ENCODE peak calls at places on chromosomes 6 and 20, in seven cellular contexts. One of them, this sample, is unnamed.
A peak's percentile ranks its signal among the peaks of the same experiment; 100 is the strongest.

GRCh38 chr20:310645-311044 is 13.3 kb downstream of the ZCCHC3 start:
- DNase-seq in amniotic stem cell: no peak
- DNase-seq in EL: no peak
- DNase-seq in CD8-positive, alpha-beta T cell: no peak
- DNase-seq in BE2C: no peak
- DNase-seq in stimulated activated CD8-positive, alpha-beta memory T cell treated with anti-CD3 and anti-CD28 coated beads, Interleukin-7, amount 100 ng/mL, for 1 hour: no peak
- DNase-seq in dermis blood vessel endothelial cell: no peak
- DNase-seq in this sample: no peak

GRCh38 chr20:11210611-11211010 is 536.8 kb upstream of the JAG1 start:
- DNase-seq in EL: no peak
- DNase-seq in BE2C: no peak
- DNase-seq in amniotic stem cell: no peak
- DNase-seq in dermis blood vessel endothelial cell: no peak
- DNase-seq in stimulated activated CD8-positive, alpha-beta memory T cell treated with anti-CD3 and anti-CD28 coated beads, Interleukin-7, amount 100 ng/mL, for 1 hour: no peak
- DNase-seq in CD8-positive, alpha-beta T cell: no peak
- DNase-seq in this sample: no peak

GRCh38 chr6:137892271-137892708 is 25.2 kb downstream of the TNFAIP3 start:
- DNase-seq in BE2C: no peak
- DNase-seq in stimulated activated CD8-positive, alpha-beta memory T cell treated with anti-CD3 and anti-CD28 coated beads, Interleukin-7, amount 100 ng/mL, for 1 hour: no peak
- DNase-seq in amniotic stem cell: no peak
- DNase-seq in EL: peak; percentile 69
- DNase-seq in CD8-positive, alpha-beta T cell: no peak
- DNase-seq in dermis blood vessel endothelial cell: no peak
- DNase-seq in this sample: no peak

GRCh38 chr6:113540491-113540890 is 316.7 kb upstream of the MARCKS start:
- DNase-seq in stimulated activated CD8-positive, alpha-beta memory T cell treated with anti-CD3 and anti-CD28 coated beads, Interleukin-7, amount 100 ng/mL, for 1 hour: no peak
- DNase-seq in BE2C: no peak
- DNase-seq in amniotic stem cell: no peak
- DNase-seq in CD8-positive, alpha-beta T cell: no peak
- DNase-seq in dermis blood vessel endothelial cell: no peak
- DNase-seq in EL: peak; percentile 54
- DNase-seq in this sample: no peak

GRCh38 chr6:89797317-89797716 is 22.3 kb downstream of the MDN1 start:
- DNase-seq in dermis blood vessel endothelial cell: no peak
- DNase-seq in EL: peak; percentile 21
- DNase-seq in CD8-positive, alpha-beta T cell: no peak
- DNase-seq in amniotic stem cell: no peak
- DNase-seq in stimulated activated CD8-positive, alpha-beta memory T cell treated with anti-CD3 and anti-CD28 coated beads, Interleukin-7, amount 100 ng/mL, for 1 hour: no peak
- DNase-seq in BE2C: no peak
- DNase-seq in this sample: no peak

GRCh38 chr20:438581-439469 is 23.5 kb downstream of the TBC1D20 start:
- DNase-seq in EL: no peak
- DNase-seq in stimulated activated CD8-positive, alpha-beta memory T cell treated with anti-CD3 and anti-CD28 coated beads, Interleukin-7, amount 100 ng/mL, for 1 hour: no peak
- DNase-seq in amniotic stem cell: no peak
- DNase-seq in dermis blood vessel endothelial cell: peak; percentile 53
- DNase-seq in CD8-positive, alpha-beta T cell: peak; percentile 76
- DNase-seq in BE2C: no peak
- DNase-seq in this sample: no peak

GRCh38 chr6:3094815-3095214 is 23.7 kb upstream of the BPHL start:
- DNase-seq in amniotic stem cell: no peak
- DNase-seq in EL: no peak
- DNase-seq in BE2C: no peak
- DNase-seq in CD8-positive, alpha-beta T cell: no peak
- DNase-seq in stimulated activated CD8-positive, alpha-beta memory T cell treated with anti-CD3 and anti-CD28 coated beads, Interleukin-7, amount 100 ng/mL, for 1 hour: no peak
- DNase-seq in dermis blood vessel endothelial cell: no peak
- DNase-seq in this sample: no peak

GRCh38 chr20:45041464-45042337 is 59.2 kb downstream of the KCNS1 start:
- DNase-seq in stimulated activated CD8-positive, alpha-beta memory T cell treated with anti-CD3 and anti-CD28 coated beads, Interleukin-7, amount 100 ng/mL, for 1 hour: no peak
- DNase-seq in BE2C: no peak
- DNase-seq in dermis blood vessel endothelial cell: peak; percentile 89
- DNase-seq in CD8-positive, alpha-beta T cell: no peak
- DNase-seq in amniotic stem cell: peak; percentile 31
- DNase-seq in EL: peak; percentile 73
- DNase-seq in this sample: no peak

GRCh38 chr20:48380661-48381060 is 447.1 kb downstream of the PREX1 start:
- DNase-seq in CD8-positive, alpha-beta T cell: no peak
- DNase-seq in dermis blood vessel endothelial cell: no peak
- DNase-seq in EL: no peak
- DNase-seq in BE2C: no peak
- DNase-seq in stimulated activated CD8-positive, alpha-beta memory T cell treated with anti-CD3 and anti-CD28 coated beads, Interleukin-7, amount 100 ng/mL, for 1 hour: no peak
- DNase-seq in amniotic stem cell: no peak
- DNase-seq in this sample: no peak

GRCh38 chr6:155013457-155013876 is 18.4 kb downstream of the TIAM2 start:
- DNase-seq in EL: no peak
- DNase-seq in dermis blood vessel endothelial cell: peak; percentile 91
- DNase-seq in BE2C: peak; percentile 79
- DNase-seq in amniotic stem cell: no peak
- DNase-seq in CD8-positive, alpha-beta T cell: no peak
- DNase-seq in stimulated activated CD8-positive, alpha-beta memory T cell treated with anti-CD3 and anti-CD28 coated beads, Interleukin-7, amount 100 ng/mL, for 1 hour: no peak
- DNase-seq in this sample: no peak

GRCh38 chr6:121917263-121917829 is 481.9 kb downstream of the GJA1 start:
- DNase-seq in EL: no peak
- DNase-seq in stimulated activated CD8-positive, alpha-beta memory T cell treated with anti-CD3 and anti-CD28 coated beads, Interleukin-7, amount 100 ng/mL, for 1 hour: no peak
- DNase-seq in BE2C: no peak
- DNase-seq in CD8-positive, alpha-beta T cell: no peak
- DNase-seq in amniotic stem cell: no peak
- DNase-seq in dermis blood vessel endothelial cell: no peak
- DNase-seq in this sample: no peak

GRCh38 chr6:31452859-31453258 is 45.1 kb upstream of the MICB start:
- DNase-seq in dermis blood vessel endothelial cell: no peak
- DNase-seq in BE2C: no peak
- DNase-seq in EL: no peak
- DNase-seq in CD8-positive, alpha-beta T cell: no peak
- DNase-seq in stimulated activated CD8-positive, alpha-beta memory T cell treated with anti-CD3 and anti-CD28 coated beads, Interleukin-7, amount 100 ng/mL, for 1 hour: no peak
- DNase-seq in amniotic stem cell: no peak
- DNase-seq in this sample: no peak

GRCh38 chr20:1871807-1872455 is 23.3 kb upstream of the SIRPA start:
- DNase-seq in dermis blood vessel endothelial cell: no peak
- DNase-seq in stimulated activated CD8-positive, alpha-beta memory T cell treated with anti-CD3 and anti-CD28 coated beads, Interleukin-7, amount 100 ng/mL, for 1 hour: no peak
- DNase-seq in EL: no peak
- DNase-seq in CD8-positive, alpha-beta T cell: no peak
- DNase-seq in amniotic stem cell: no peak
- DNase-seq in BE2C: no peak
- DNase-seq in this sample: no peak

GRCh38 chr20:2816583-2817340 is 598 bp downstream of the TMEM239 start:
- DNase-seq in stimulated activated CD8-positive, alpha-beta memory T cell treated with anti-CD3 and anti-CD28 coated beads, Interleukin-7, amount 100 ng/mL, for 1 hour: no peak
- DNase-seq in BE2C: no peak
- DNase-seq in amniotic stem cell: no peak
- DNase-seq in EL: no peak
- DNase-seq in dermis blood vessel endothelial cell: no peak
- DNase-seq in CD8-positive, alpha-beta T cell: peak; percentile 47
- DNase-seq in this sample: no peak

GRCh38 chr6:107576852-107577251 is 86.9 kb downstream of the SOBP start:
- DNase-seq in CD8-positive, alpha-beta T cell: no peak
- DNase-seq in amniotic stem cell: no peak
- DNase-seq in BE2C: no peak
- DNase-seq in EL: peak; percentile 68
- DNase-seq in stimulated activated CD8-positive, alpha-beta memory T cell treated with anti-CD3 and anti-CD28 coated beads, Interleukin-7, amount 100 ng/mL, for 1 hour: no peak
- DNase-seq in dermis blood vessel endothelial cell: peak; percentile 29
- DNase-seq in this sample: no peak

GRCh38 chr20:61185181-61185580 is 66.9 kb upstream of the CDH4 start:
- DNase-seq in amniotic stem cell: no peak
- DNase-seq in stimulated activated CD8-positive, alpha-beta memory T cell treated with anti-CD3 and anti-CD28 coated beads, Interleukin-7, amount 100 ng/mL, for 1 hour: no peak
- DNase-seq in BE2C: no peak
- DNase-seq in EL: peak; percentile 42
- DNase-seq in dermis blood vessel endothelial cell: no peak
- DNase-seq in CD8-positive, alpha-beta T cell: no peak
- DNase-seq in this sample: no peak

GRCh38 chr6:50724381-50725124 is 11.2 kb downstream of the TFAP2D start:
- DNase-seq in EL: no peak
- DNase-seq in BE2C: peak; percentile 15
- DNase-seq in dermis blood vessel endothelial cell: no peak
- DNase-seq in stimulated activated CD8-positive, alpha-beta memory T cell treated with anti-CD3 and anti-CD28 coated beads, Interleukin-7, amount 100 ng/mL, for 1 hour: no peak
- DNase-seq in amniotic stem cell: no peak
- DNase-seq in CD8-positive, alpha-beta T cell: no peak
- DNase-seq in this sample: no peak

GRCh38 chr20:47818996-47819609 is 33.8 kb upstream of the SULF2 start:
- DNase-seq in CD8-positive, alpha-beta T cell: no peak
- DNase-seq in amniotic stem cell: no peak
- DNase-seq in BE2C: no peak
- DNase-seq in stimulated activated CD8-positive, alpha-beta memory T cell treated with anti-CD3 and anti-CD28 coated beads, Interleukin-7, amount 100 ng/mL, for 1 hour: no peak
- DNase-seq in EL: no peak
- DNase-seq in dermis blood vessel endothelial cell: no peak
- DNase-seq in this sample: no peak

GRCh38 chr6:33854572-33855030 is 50.8 kb upstream of the MLN start:
- DNase-seq in CD8-positive, alpha-beta T cell: no peak
- DNase-seq in stimulated activated CD8-positive, alpha-beta memory T cell treated with anti-CD3 and anti-CD28 coated beads, Interleukin-7, amount 100 ng/mL, for 1 hour: no peak
- DNase-seq in BE2C: no peak
- DNase-seq in dermis blood vessel endothelial cell: no peak
- DNase-seq in amniotic stem cell: no peak
- DNase-seq in EL: no peak
- DNase-seq in this sample: no peak

GRCh38 chr6:10643214-10643641 is 51.2 kb downstream of the C6orf52 start:
- DNase-seq in BE2C: no peak
- DNase-seq in amniotic stem cell: no peak
- DNase-seq in dermis blood vessel endothelial cell: no peak
- DNase-seq in EL: no peak
- DNase-seq in stimulated activated CD8-positive, alpha-beta memory T cell treated with anti-CD3 and anti-CD28 coated beads, Interleukin-7, amount 100 ng/mL, for 1 hour: no peak
- DNase-seq in CD8-positive, alpha-beta T cell: no peak
- DNase-seq in this sample: no peak

GRCh38 chr6:143135326-143135725 is 74.6 kb downstream of the AIG1 start:
- DNase-seq in BE2C: no peak
- DNase-seq in dermis blood vessel endothelial cell: peak; percentile 38
- DNase-seq in CD8-positive, alpha-beta T cell: no peak
- DNase-seq in stimulated activated CD8-positive, alpha-beta memory T cell treated with anti-CD3 and anti-CD28 coated beads, Interleukin-7, amount 100 ng/mL, for 1 hour: no peak
- DNase-seq in EL: no peak
- DNase-seq in amniotic stem cell: no peak
- DNase-seq in this sample: no peak

GRCh38 chr20:41249781-41250281 is 67.7 kb downstream of the ZHX3 start:
- DNase-seq in EL: peak; percentile 46
- DNase-seq in stimulated activated CD8-positive, alpha-beta memory T cell treated with anti-CD3 and anti-CD28 coated beads, Interleukin-7, amount 100 ng/mL, for 1 hour: no peak
- DNase-seq in amniotic stem cell: no peak
- DNase-seq in dermis blood vessel endothelial cell: peak; percentile 82
- DNase-seq in BE2C: peak; percentile 21
- DNase-seq in CD8-positive, alpha-beta T cell: no peak
- DNase-seq in this sample: peak; percentile 61

GRCh38 chr6:47420394-47421371 is 56.9 kb upstream of the CD2AP start:
- DNase-seq in BE2C: no peak
- DNase-seq in EL: peak; percentile 20
- DNase-seq in stimulated activated CD8-positive, alpha-beta memory T cell treated with anti-CD3 and anti-CD28 coated beads, Interleukin-7, amount 100 ng/mL, for 1 hour: no peak
- DNase-seq in amniotic stem cell: no peak
- DNase-seq in CD8-positive, alpha-beta T cell: no peak
- DNase-seq in dermis blood vessel endothelial cell: peak; percentile 57
- DNase-seq in this sample: no peak

GRCh38 chr20:33561981-33562601 is 72.2 kb downstream of the CBFA2T2 start:
- DNase-seq in amniotic stem cell: no peak
- DNase-seq in CD8-positive, alpha-beta T cell: no peak
- DNase-seq in stimulated activated CD8-positive, alpha-beta memory T cell treated with anti-CD3 and anti-CD28 coated beads, Interleukin-7, amount 100 ng/mL, for 1 hour: no peak
- DNase-seq in dermis blood vessel endothelial cell: peak; percentile 79
- DNase-seq in BE2C: peak; percentile 93
- DNase-seq in EL: peak; percentile 85
- DNase-seq in this sample: peak; percentile 57

GRCh38 chr6:105179244-105180065 is at the start of gene POPDC3:
- DNase-seq in EL: peak; percentile 60
- DNase-seq in CD8-positive, alpha-beta T cell: no peak
- DNase-seq in stimulated activated CD8-positive, alpha-beta memory T cell treated with anti-CD3 and anti-CD28 coated beads, Interleukin-7, amount 100 ng/mL, for 1 hour: no peak
- DNase-seq in dermis blood vessel endothelial cell: peak; percentile 34
- DNase-seq in BE2C: peak; percentile 68
- DNase-seq in amniotic stem cell: no peak
- DNase-seq in this sample: peak; percentile 77

GRCh38 chr20:39624316-39624715 is 662.2 kb downstream of the DHX35 start:
- DNase-seq in EL: no peak
- DNase-seq in CD8-positive, alpha-beta T cell: no peak
- DNase-seq in amniotic stem cell: no peak
- DNase-seq in dermis blood vessel endothelial cell: no peak
- DNase-seq in stimulated activated CD8-positive, alpha-beta memory T cell treated with anti-CD3 and anti-CD28 coated beads, Interleukin-7, amount 100 ng/mL, for 1 hour: no peak
- DNase-seq in BE2C: no peak
- DNase-seq in this sample: no peak

GRCh38 chr6:108068618-108069017 is 5.9 kb downstream of the OSTM1 start:
- DNase-seq in stimulated activated CD8-positive, alpha-beta memory T cell treated with anti-CD3 and anti-CD28 coated beads, Interleukin-7, amount 100 ng/mL, for 1 hour: no peak
- DNase-seq in EL: no peak
- DNase-seq in amniotic stem cell: no peak
- DNase-seq in BE2C: no peak
- DNase-seq in dermis blood vessel endothelial cell: no peak
- DNase-seq in CD8-positive, alpha-beta T cell: no peak
- DNase-seq in this sample: no peak

GRCh38 chr6:50236164-50236563 is 186.4 kb upstream of the DEFB112 start:
- DNase-seq in dermis blood vessel endothelial cell: no peak
- DNase-seq in amniotic stem cell: no peak
- DNase-seq in stimulated activated CD8-positive, alpha-beta memory T cell treated with anti-CD3 and anti-CD28 coated beads, Interleukin-7, amount 100 ng/mL, for 1 hour: no peak
- DNase-seq in CD8-positive, alpha-beta T cell: no peak
- DNase-seq in EL: no peak
- DNase-seq in BE2C: no peak
- DNase-seq in this sample: no peak

This sample was measured in psoas muscle.